ENCODE peak calls at places on chromosomes 1 and 21, in five cellular contexts. T is stimulated activated CD8-positive, alpha-beta memory T cell treated with anti-CD3 and anti-CD28 coated beads, Interleukin-4, amount 100 ng/mL, for 4 hours; X is cardiac fibroblast; I is fibroblast of pulmonary artery; J is NCI-H524. B is an unnamed sample.

GRCh38 chr21:43287111-43287973 is 118.5 kb downstream of the CRYAA start:
- DNase-seq in T (no peak), X (no peak), I (no peak), J (peak), B (no peak)

GRCh38 chr21:38774586-38775285 is 31.0 kb upstream of the ETS2 start:
- DNase-seq in T (no peak), X (no peak), I (no peak), J (no peak), B (no peak)

GRCh38 chr1:196317535-196318522 is 290.4 kb downstream of the KCNT2 start:
- DNase-seq in T (no peak), X (peak), I (peak), J (peak), B (peak)

GRCh38 chr1:204294371-204294770 is 65.4 kb downstream of the PLEKHA6 start:
- DNase-seq in T (no peak), X (peak), I (peak), J (no peak), B (no peak)

GRCh38 chr1:107652976-107653375 is 312.0 kb downstream of the VAV3 start:
- DNase-seq in T (no peak), X (no peak), I (no peak), J (no peak), B (no peak)

GRCh38 chr21:45485686-45486442 is 56.4 kb downstream of the SLC19A1 start:
- DNase-seq in T (no peak), X (no peak), I (no peak), J (no peak), B (no peak)

GRCh38 chr1:111976842-111977241 is 12.6 kb downstream of the KCND3 start:
- DNase-seq in T (no peak), X (no peak), I (no peak), J (no peak), B (no peak)

GRCh38 chr1:91643431-91643830 is 142.8 kb downstream of the CDC7 start:
- DNase-seq in T (no peak), X (no peak), I (no peak), J (no peak), B (no peak)

GRCh38 chr1:199687321-199687720 is 340.2 kb upstream of the NR5A2 start:
- DNase-seq in T (no peak), X (peak), I (peak), J (peak), B (no peak)

GRCh38 chr1:15802234-15802965 is 5.0 kb downstream of the UQCRHL start:
- DNase-seq in T (no peak), X (no peak), I (no peak), J (no peak), B (no peak)

GRCh38 chr1:16300436-16300835 is 51.8 kb downstream of the FBXO42 start:
- DNase-seq in T (no peak), X (no peak), I (no peak), J (no peak), B (no peak)

GRCh38 chr1:168636200-168636599 is 59.8 kb downstream of the XCL1 start:
- DNase-seq in T (no peak), X (peak), I (peak), J (no peak), B (no peak)

GRCh38 chr1:53051676-53052075 is 10.3 kb upstream of the PODN start:
- DNase-seq in T (no peak), X (no peak), I (no peak), J (peak), B (no peak)

GRCh38 chr1:108852141-108852540 is 4.8 kb downstream of the AKNAD1 start:
- DNase-seq in T (no peak), X (peak), I (peak), J (no peak), B (no peak)

GRCh38 chr1:13723810-13724209 is 23.8 kb downstream of the PRDM2 start:
- DNase-seq in T (no peak), X (peak), I (peak), J (no peak), B (no peak)

GRCh38 chr1:243742814-243743213 is 107.2 kb downstream of the AKT3 start:
- DNase-seq in T (no peak), X (peak), I (peak), J (no peak), B (no peak)

GRCh38 chr1:9084883-9085282 is 15.4 kb upstream of the SLC2A5 start:
- DNase-seq in T (no peak), X (no peak), I (no peak), J (no peak), B (no peak)

GRCh38 chr1:95451054-95451453 is 217.0 kb downstream of the RWDD3 start:
- DNase-seq in T (no peak), X (peak), I (no peak), J (no peak), B (peak)

GRCh38 chr1:8858888-8859706 is 19.4 kb downstream of the ENO1 start:
- DNase-seq in T (no peak), X (peak), I (peak), J (peak), B (peak)

GRCh38 chr1:227887697-227888403 is 59.9 kb downstream of the WNT9A start:
- DNase-seq in T (no peak), X (no peak), I (peak), J (no peak), B (no peak)

GRCh38 chr1:186965847-186966246 is 137.1 kb downstream of the PLA2G4A start:
- DNase-seq in T (no peak), X (no peak), I (no peak), J (no peak), B (no peak)

GRCh38 chr21:34592120-34592561 is 22.8 kb downstream of the RCAN1 start:
- DNase-seq in T (no peak), X (no peak), I (peak), J (no peak), B (no peak)

GRCh38 chr1:181119076-181119989 is 30.8 kb downstream of the IER5 start:
- DNase-seq in T (no peak), X (no peak), I (no peak), J (no peak), B (no peak)

GRCh38 chr1:29330856-29331255 is 94.5 kb downstream of the PTPRU start:
- DNase-seq in T (no peak), X (no peak), I (no peak), J (no peak), B (no peak)

GRCh38 chr1:25624155-25624554 is 7.6 kb downstream of the MAN1C1 start:
- DNase-seq in T (no peak), X (no peak), I (no peak), J (no peak), B (no peak)

GRCh38 chr1:180811886-180812285 is 100.8 kb upstream of the KIAA1614 start:
- DNase-seq in T (no peak), X (no peak), I (no peak), J (no peak), B (no peak)

GRCh38 chr1:217911908-217912307 is 280.8 kb downstream of the SPATA17 start:
- DNase-seq in T (no peak), X (no peak), I (no peak), J (peak), B (peak)

GRCh38 chr1:149915429-149916192 is 2.0 kb downstream of the SV2A start:
- DNase-seq in T (no peak), X (no peak), I (no peak), J (no peak), B (peak)

GRCh38 chr21:42732033-42732410 is 78.6 kb downstream of the PDE9A start:
- DNase-seq in T (no peak), X (no peak), I (no peak), J (no peak), B (no peak)

GRCh38 chr1:172320723-172321122 is 99.8 kb upstream of the C1orf105 start:
- DNase-seq in T (no peak), X (peak), I (peak), J (no peak), B (no peak)

GRCh38 chr1:225889743-225890142 is 797 bp upstream of the LEFTY1 start:
- DNase-seq in T (no peak), X (no peak), I (no peak), J (no peak), B (no peak)

GRCh38 chr1:6625579-6626149 is 996 bp downstream of the THAP3 start:
- DNase-seq in T (no peak), X (peak), I (peak), J (no peak), B (no peak)

GRCh38 chr1:15755021-15755642 is 3.5 kb upstream of the FBLIM1 start:
- DNase-seq in T (no peak), X (no peak), I (no peak), J (no peak), B (no peak)